ENCODE peak calls at places on chromosomes 6 and 20, in ten cellular contexts. V is mesothelial cell of epicardium; E is CD8-positive, alpha-beta T cell; C is NCI-H460; O is ACHN; B is anterior cingulate cortex; N is T-helper 2 cell; L is left lung; Y is endothelial cell of umbilical vein; Q is AG08396. M is an unnamed sample.

GRCh38 chr6:1388927-1389790 is at the start of gene FOXF2:
- DNase-seq in L (no peak), Y (no peak), E (no peak), V (no peak), N (no peak), O (peak; percentile 1), B (no peak), Q (peak; percentile 84), C (no peak), M (peak; percentile 35)

GRCh38 chr6:40419377-40419776 is 167.8 kb downstream of the LRFN2 start:
- DNase-seq in V (no peak), E (no peak), L (no peak), Y (no peak), O (no peak), Q (no peak), C (no peak), N (no peak), B (no peak), M (no peak)

GRCh38 chr20:44448753-44449546 is 26.7 kb upstream of the TTPAL start:
- DNase-seq in L (no peak), Q (no peak), C (no peak), Y (no peak), V (no peak), B (no peak), N (no peak), O (peak; percentile 28), E (no peak), M (no peak)

GRCh38 chr6:5287205-5287965 is 26.1 kb downstream of the FARS2 start:
- DNase-seq in E (no peak), L (no peak), V (no peak), Q (peak; percentile 74), B (no peak), O (peak; percentile 59), N (no peak), Y (no peak), C (no peak), M (peak; percentile 74)

GRCh38 chr20:39878321-39878720 is 810.7 kb downstream of the MAFB start:
- DNase-seq in Q (no peak), V (no peak), E (no peak), B (no peak), C (no peak), O (no peak), L (no peak), N (no peak), Y (no peak), M (no peak)

GRCh38 chr20:15836634-15837033 is 736.6 kb downstream of the KIF16B start:
- DNase-seq in Q (no peak), O (no peak), N (no peak), V (no peak), L (no peak), Y (no peak), E (no peak), C (no peak), B (no peak), M (no peak)

GRCh38 chr20:50245561-50246366 is 55.1 kb downstream of the CEBPB start:
- DNase-seq in Q (peak; percentile 60), O (peak; percentile 35), E (no peak), V (no peak), B (no peak), Y (no peak), L (no peak), C (no peak), N (no peak), M (peak; percentile 37)

GRCh38 chr6:107115695-107116327 is 496 bp upstream of the BEND3 start:
- DNase-seq in V (peak; percentile 69), O (peak; percentile 50), E (peak; percentile 15), Y (peak; percentile 54), Q (peak; percentile 50), C (no peak), L (peak; percentile 85), N (no peak), B (no peak), M (peak; percentile 72)